ENCODE peak calls at places on chromosome 17, in ten cellular contexts. Y is right atrium auricular region, H is mesothelial cell of epicardium, K is cardiac muscle cell, L is ovary, X is AG09319, F is uterus, D is type B pancreatic cell, U is glutamatergic neuron, M is suprapubic skin. G is an unnamed sample.

GRCh38 chr17:79844869-79845600 is 5.8 kb upstream of the CBX4 start:
- DNase-seq in F (peak), X (no peak), H (no peak), L (peak), U (peak), Y (no peak), M (no peak), K (peak), D (no peak), G (no peak)

GRCh38 chr17:56593741-56594527 is 435 bp downstream of the NOG start:
- DNase-seq in U (peak), X (peak), F (peak), Y (no peak), K (peak), D (peak), M (no peak), H (peak), L (peak), G (peak)

GRCh38 chr17:52383493-52384100 is 225.1 kb upstream of the CA10 start:
- DNase-seq in F (no peak), Y (no peak), H (peak), K (peak), M (no peak), D (no peak), U (peak), L (no peak), X (no peak), G (no peak)

GRCh38 chr17:79995691-79996090 is 40.0 kb downstream of the TBC1D16 start:
- DNase-seq in M (no peak), X (no peak), U (no peak), L (no peak), K (no peak), F (no peak), H (no peak), Y (no peak), D (no peak), G (no peak)

GRCh38 chr17:47869114-47869513 is 18.2 kb upstream of the SP6 start:
- DNase-seq in U (no peak), M (no peak), Y (no peak), F (no peak), K (no peak), H (no peak), L (no peak), X (no peak), D (no peak), G (no peak)

GRCh38 chr17:58314706-58315015 is 13.9 kb downstream of the TSPOAP1 start:
- DNase-seq in H (no peak), L (no peak), X (no peak), F (no peak), U (peak), K (no peak), Y (no peak), D (no peak), M (no peak), G (peak)

GRCh38 chr17:59791603-59792457 is 84.4 kb downstream of the VMP1 start:
- DNase-seq in H (no peak), U (no peak), X (no peak), L (no peak), D (no peak), F (no peak), M (no peak), K (no peak), Y (no peak), G (no peak)

GRCh38 chr17:80812362-80813088 is 179.1 kb upstream of the CHMP6 start:
- DNase-seq in H (no peak), D (no peak), U (no peak), X (no peak), K (no peak), L (no peak), M (no peak), Y (no peak), F (no peak), G (no peak)

GRCh38 chr17:32807577-32807976 is 69.3 kb downstream of the MYO1D start:
- DNase-seq in L (no peak), U (no peak), Y (no peak), H (no peak), X (no peak), M (no peak), D (no peak), F (no peak), K (no peak), G (no peak)

GRCh38 chr17:27489045-27489715 is 32.9 kb downstream of the KSR1 start:
- DNase-seq in M (peak), D (no peak), Y (peak), K (no peak), U (no peak), L (peak), X (peak), H (no peak), F (peak), G (no peak)

GRCh38 chr17:52024296-52024870 is 134.1 kb downstream of the CA10 start:
- DNase-seq in X (no peak), U (no peak), Y (no peak), L (peak), M (no peak), F (no peak), H (no peak), D (no peak), K (no peak), G (no peak)

GRCh38 chr17:51351890-51352289 is 91.5 kb downstream of the UTP18 start:
- DNase-seq in Y (no peak), L (peak), M (no peak), D (no peak), F (peak), H (no peak), X (no peak), K (no peak), U (no peak), G (no peak)

GRCh38 chr17:2190014-2190413 is 113.6 kb downstream of the SMG6 start:
- DNase-seq in F (peak), D (no peak), L (no peak), X (no peak), H (no peak), Y (no peak), U (no peak), M (no peak), K (no peak), G (no peak)

GRCh38 chr17:7475764-7476422 is 3.5 kb downstream of the ZBTB4 start:
- DNase-seq in X (no peak), Y (peak), U (no peak), F (peak), L (no peak), K (no peak), D (no peak), H (no peak), M (no peak), G (no peak)

GRCh38 chr17:3904486-3904885 is 11.6 kb upstream of the CAMKK1 start:
- DNase-seq in F (no peak), L (no peak), X (no peak), D (no peak), K (no peak), Y (no peak), M (no peak), H (no peak), U (no peak), G (no peak)

GRCh38 chr17:3907483-3908216 is 8.6 kb downstream of the P2RX1 start:
- DNase-seq in F (no peak), U (no peak), D (no peak), M (no peak), K (no peak), Y (no peak), H (no peak), L (no peak), X (no peak), G (no peak)

GRCh38 chr17:3905017-3905486 is 11.2 kb downstream of the P2RX1 start:
- DNase-seq in F (no peak), M (no peak), K (no peak), D (no peak), L (no peak), H (no peak), Y (no peak), X (no peak), U (peak), G (no peak)

GRCh38 chr17:3909257-3909656 is 7.0 kb downstream of the P2RX1 start:
- DNase-seq in Y (no peak), H (no peak), D (no peak), U (no peak), L (no peak), M (no peak), F (no peak), X (no peak), K (no peak), G (no peak)

GRCh38 chr17:3906881-3907280 is 9.4 kb downstream of the P2RX1 start:
- DNase-seq in H (no peak), D (no peak), X (no peak), F (no peak), M (no peak), L (no peak), U (no peak), Y (no peak), K (no peak), G (no peak)
- TF ChIP-seq CTCF in H (no peak), D (no peak), X (no peak), F (no peak), M (no peak), L (no peak), U (no peak), Y (no peak), K (no peak), G (no peak)

DNA sequence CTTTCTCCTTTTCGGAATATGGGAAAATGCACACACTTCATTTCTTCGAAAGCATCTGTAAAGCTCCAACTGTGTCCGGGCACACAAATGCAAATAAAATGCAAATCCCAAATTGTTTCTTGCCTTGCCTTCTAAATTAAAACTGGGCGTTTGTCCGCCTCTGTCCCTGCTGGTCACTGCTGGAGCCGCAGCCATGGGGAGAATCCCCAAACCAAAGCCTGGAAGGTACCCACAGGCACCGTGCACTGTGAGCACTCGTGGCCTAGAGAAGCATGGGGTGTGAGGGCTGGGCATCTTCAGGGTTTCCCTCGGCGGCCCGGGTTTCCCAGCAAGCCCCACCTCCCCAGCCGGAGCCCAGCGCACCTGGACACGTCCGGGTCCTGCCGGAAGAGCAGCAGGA is 2.9 kb downstream of the SLC47A2 start:
- DNase-seq in D (no peak), M (peak), L (no peak), K (no peak), U (no peak), Y (no peak), X (no peak), F (no peak), H (no peak), G (no peak)
- TF ChIP-seq CTCF in D (peak), M (no peak), L (no peak), K (no peak), U (peak), Y (no peak), X (no peak), F (no peak), H (no peak), G (no peak)

DNA sequence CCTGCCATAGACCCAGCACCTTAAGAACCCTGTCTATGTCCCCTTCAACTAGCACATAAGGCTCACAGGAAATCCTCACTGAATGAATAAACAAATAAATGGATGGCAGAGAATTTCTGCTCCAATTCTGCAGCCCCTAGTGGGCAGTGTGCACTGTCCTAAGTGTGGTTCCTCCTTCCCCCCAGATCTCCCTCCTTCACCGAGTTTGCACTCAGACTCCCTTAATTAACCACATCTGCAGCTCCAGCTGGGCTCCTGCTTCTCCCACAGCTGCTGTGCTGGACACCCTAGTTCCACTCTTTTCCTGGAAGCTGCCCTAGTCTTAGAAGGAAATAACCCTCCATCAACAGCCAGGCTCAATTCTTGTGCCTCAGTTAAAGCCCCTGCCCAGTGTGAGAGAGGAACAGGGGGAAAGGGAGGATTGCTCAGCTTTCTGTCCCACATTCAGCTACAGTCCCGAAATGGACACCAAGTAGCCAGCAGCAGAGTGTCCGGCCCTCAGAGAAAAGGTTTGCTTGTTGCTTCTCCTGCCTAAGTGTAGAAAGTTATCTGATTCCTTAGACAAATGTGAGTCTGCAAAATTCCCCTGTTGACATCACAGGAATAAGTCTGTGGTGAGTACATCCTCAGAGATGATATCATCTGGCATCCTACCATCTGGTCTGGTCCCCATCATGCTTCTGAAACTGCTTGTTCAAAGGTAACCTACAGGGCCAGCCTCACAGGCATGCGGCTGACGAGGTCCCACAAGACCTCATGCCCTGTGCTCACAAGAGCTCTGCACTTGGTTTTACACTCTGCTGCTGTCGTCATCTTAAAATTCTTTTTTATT is 12.3 kb downstream of the LRRC3C start:
- DNase-seq in M (no peak), H (no peak), K (no peak), U (no peak), L (no peak), X (no peak), Y (no peak), F (peak), D (no peak), G (no peak)
- TF ChIP-seq CTCF in M (no peak), H (no peak), K (peak), U (no peak), L (no peak), X (peak), Y (no peak), F (peak), D (peak), G (peak)

GRCh38 chr17:43939886-43940285 is 2.4 kb downstream of the PPY start:
- DNase-seq in X (no peak), K (no peak), L (no peak), D (no peak), U (no peak), M (no peak), F (no peak), Y (no peak), H (no peak), G (no peak)

GRCh38 chr17:43942286-43942685 is at the start of gene PPY:
- DNase-seq in X (no peak), Y (no peak), L (no peak), U (no peak), K (no peak), H (no peak), M (no peak), D (no peak), F (no peak), G (no peak)

GRCh38 chr17:43938838-43939182 is 3.5 kb downstream of the PPY start:
- DNase-seq in L (no peak), F (no peak), Y (no peak), H (no peak), X (no peak), D (no peak), U (no peak), K (no peak), M (no peak), G (no peak)

GRCh38 chr17:43943769-43944418 is 1.6 kb upstream of the PPY start:
- DNase-seq in Y (peak), U (peak), K (peak), L (peak), H (peak), X (peak), F (peak), D (peak), M (peak), G (peak)

DNA sequence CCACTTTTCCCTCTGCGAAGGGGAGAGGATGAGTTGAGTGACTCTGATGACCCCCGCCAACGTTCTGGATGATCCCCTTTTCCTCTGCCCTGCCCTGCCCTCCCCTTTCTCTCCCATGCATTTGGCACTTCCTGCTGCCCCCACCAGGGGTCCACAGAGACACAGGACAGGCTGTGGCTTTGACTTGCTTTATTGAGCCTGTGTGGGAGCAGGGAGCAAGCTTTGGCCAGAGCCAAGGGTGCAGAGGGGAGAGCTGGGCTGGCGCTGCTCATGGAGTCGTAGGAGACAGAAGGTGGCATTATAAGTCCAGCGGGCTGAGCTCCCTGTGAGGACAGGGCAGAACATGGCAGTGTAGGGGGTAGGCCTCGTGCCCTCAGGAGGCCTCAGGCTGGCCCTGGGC is 1.6 kb downstream of the PPY start:
- DNase-seq in K (peak), X (no peak), F (no peak), Y (no peak), D (no peak), U (peak), L (no peak), H (peak), M (no peak), G (no peak)
- TF ChIP-seq CTCF in K (peak), X (peak), F (no peak), Y (peak), D (peak), U (peak), L (no peak), H (peak), M (peak), G (peak)

GRCh38 chr17:16407911-16408588 is 7.3 kb upstream of the TRPV2 start:
- DNase-seq in M (no peak), Y (peak), X (no peak), U (no peak), H (peak), L (peak), K (peak), F (peak), D (no peak), G (no peak)

GRCh38 chr17:16406742-16407674 is 8.4 kb upstream of the TRPV2 start:
- DNase-seq in Y (no peak), K (peak), L (peak), F (peak), X (no peak), U (peak), M (no peak), H (peak), D (no peak), G (no peak)
- TF ChIP-seq CTCF in Y (no peak), K (no peak), L (no peak), F (no peak), X (no peak), U (no peak), M (no peak), H (no peak), D (no peak), G (no peak)

GRCh38 chr17:40614431-40615294 is 33.0 kb downstream of the SMARCE1 start:
- DNase-seq in H (no peak), M (no peak), U (no peak), F (no peak), Y (no peak), L (no peak), D (no peak), K (no peak), X (no peak), G (peak)

GRCh38 chr17:40615989-40616476 is 31.6 kb downstream of the SMARCE1 start:
- DNase-seq in Y (no peak), L (no peak), U (no peak), D (no peak), X (no peak), F (no peak), M (no peak), H (no peak), K (no peak), G (peak)

GRCh38 chr17:40613755-40614154 is 33.9 kb downstream of the SMARCE1 start:
- DNase-seq in U (no peak), K (no peak), D (no peak), M (no peak), X (no peak), F (no peak), L (no peak), Y (no peak), H (no peak), G (no peak)

GRCh38 chr17:40616592-40616991 is 31.0 kb downstream of the SMARCE1 start:
- DNase-seq in U (no peak), X (no peak), Y (no peak), L (no peak), K (no peak), H (no peak), M (no peak), F (no peak), D (no peak), G (no peak)

DNA sequence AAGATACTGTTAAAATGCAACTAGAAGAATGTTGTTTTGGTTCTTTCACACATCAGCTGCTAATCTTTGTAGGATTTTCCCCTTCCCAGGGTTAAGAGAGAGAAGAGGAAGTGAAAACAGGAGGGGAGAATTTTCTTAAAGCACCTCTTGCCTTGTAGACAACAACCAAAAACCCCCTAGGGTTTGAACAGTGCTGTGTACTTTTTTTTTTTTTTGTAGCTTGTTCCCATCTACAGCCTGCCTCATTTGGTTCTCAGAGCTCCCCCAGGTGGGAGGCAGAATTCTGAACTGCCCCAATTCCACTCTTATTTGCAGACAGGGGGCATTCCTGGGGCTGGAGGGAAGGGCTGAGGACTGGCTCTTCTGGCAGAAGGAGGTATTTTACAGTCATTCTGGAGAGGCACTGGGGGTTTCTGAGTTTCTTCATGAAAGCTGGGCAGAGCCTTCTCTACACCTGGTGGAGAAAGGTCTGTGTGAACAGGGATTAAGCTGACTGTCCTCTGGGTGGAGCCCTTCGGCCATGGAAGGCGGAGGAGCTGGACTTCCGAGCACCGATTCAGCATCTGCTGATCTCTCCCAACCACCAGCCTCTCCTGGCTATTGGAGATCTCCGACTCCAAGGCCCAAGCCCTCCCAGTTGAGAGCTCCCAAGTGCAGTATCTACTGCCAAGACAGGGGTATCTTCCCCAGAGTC is 32.2 kb downstream of the SMARCE1 start:
- DNase-seq in D (no peak), Y (no peak), X (no peak), F (peak), M (no peak), U (peak), H (no peak), L (peak), K (peak), G (peak)
- TF ChIP-seq CTCF in D (peak), Y (no peak), X (peak), F (peak), M (peak), U (no peak), H (no peak), L (peak), K (peak), G (peak)

DNA sequence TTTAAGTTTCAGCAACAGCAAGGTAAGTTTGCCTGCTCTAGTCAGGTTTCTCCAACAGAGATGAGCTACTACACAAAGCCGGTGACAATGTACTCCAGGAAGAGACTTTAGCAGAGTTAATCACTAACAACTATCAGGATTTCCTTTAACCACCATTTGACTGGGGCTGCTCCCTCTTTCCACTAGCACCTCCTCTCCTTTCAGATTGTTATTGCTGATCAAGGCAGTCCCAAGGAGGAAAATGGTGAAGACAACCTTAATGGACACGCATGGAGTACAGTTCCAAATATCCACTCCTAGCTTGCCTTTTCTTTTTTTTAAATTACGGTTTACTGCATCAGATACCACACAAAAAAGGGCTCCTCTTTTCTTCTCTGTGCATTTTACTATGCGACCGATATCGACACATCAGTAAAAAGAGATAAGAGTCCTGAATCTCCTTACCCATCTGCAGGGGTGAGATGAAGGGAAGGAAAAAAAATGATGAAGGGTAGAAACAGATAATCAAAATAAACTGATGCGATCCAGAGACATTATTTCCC is 30.9 kb downstream of the FAM222B start:
- DNase-seq in X (no peak), H (no peak), F (no peak), L (no peak), Y (no peak), U (no peak), K (no peak), D (no peak), M (no peak), G (no peak)
- TF ChIP-seq CTCF in X (no peak), H (no peak), F (no peak), L (no peak), Y (no peak), U (no peak), K (no peak), D (no peak), M (no peak), G (no peak)

GRCh38 chr17:82267575-82268379 is 5.7 kb downstream of the CSNK1D start:
- DNase-seq in F (peak), K (no peak), D (no peak), X (peak), U (no peak), Y (peak), L (peak), M (peak), H (no peak), G (peak)
- TF ChIP-seq CTCF in F (no peak), K (no peak), D (no peak), X (no peak), U (no peak), Y (no peak), L (no peak), M (no peak), H (no peak), G (no peak)